ENCODE peak calls at places on chromosome 3, in four cellular contexts. B, A, V and E are unnamed samples.

GRCh38 chr3:111585214-111585613 is 9.9 kb downstream of the ZBED2 start:
- DNase-seq in A (no peak), B (no peak), V (no peak), E (no peak)

GRCh38 chr3:130839815-130840214 is 54.1 kb upstream of the ATP2C1 start:
- DNase-seq in B (no peak), A (no peak), V (no peak), E (no peak)

GRCh38 chr3:185549111-185549510 is 3.3 kb downstream of the LIPH start:
- DNase-seq in V (no peak), B (no peak), A (peak), E (no peak)

GRCh38 chr3:15287565-15288330 is 44.6 kb downstream of the SH3BP5 start:
- DNase-seq in B (no peak), A (peak), V (peak), E (no peak)

GRCh38 chr3:171428321-171428787 is 31.9 kb downstream of the TNIK start:
- DNase-seq in V (no peak), A (no peak), B (no peak), E (no peak)

GRCh38 chr3:46971151-46971550 is 5.4 kb downstream of the CCDC12 start:
- DNase-seq in B (no peak), V (no peak), A (no peak), E (no peak)

GRCh38 chr3:137047240-137047639 is 89.5 kb downstream of the IL20RB start:
- DNase-seq in B (no peak), A (no peak), V (no peak), E (no peak)

GRCh38 chr3:120506828-120507774 is 56.3 kb upstream of the FSTL1 start:
- DNase-seq in V (peak), A (peak), B (no peak), E (peak)

GRCh38 chr3:35042210-35042960 is 596.9 kb upstream of the ARPP21 start:
- DNase-seq in B (no peak), A (no peak), V (peak), E (no peak)

GRCh38 chr3:53109822-53110771 is 20.1 kb downstream of the RFT1 start:
- DNase-seq in V (peak), A (peak), B (peak), E (peak)

GRCh38 chr3:126103121-126104027 is 19.4 kb upstream of the SLC41A3 start:
- DNase-seq in B (no peak), A (no peak), V (no peak), E (no peak)

GRCh38 chr3:191300422-191300821 is 28.8 kb upstream of the CCDC50 start:
- DNase-seq in B (no peak), A (no peak), V (no peak), E (no peak)

GRCh38 chr3:99023590-99024192 is 122.2 kb upstream of the DCBLD2 start:
- DNase-seq in A (no peak), V (no peak), B (no peak), E (no peak)

GRCh38 chr3:111691293-111691909 is 96.3 kb upstream of the ZBED2 start:
- DNase-seq in V (no peak), B (no peak), A (no peak), E (no peak)

GRCh38 chr3:18837137-18837536 is 311.2 kb upstream of the KCNH8 start:
- DNase-seq in V (no peak), A (no peak), B (no peak), E (no peak)

GRCh38 chr3:79187441-79187840 is 580.4 kb downstream of the ROBO1 start:
- DNase-seq in B (no peak), V (no peak), A (no peak), E (no peak)

GRCh38 chr3:15982667-15983145 is 184.9 kb upstream of the ANKRD28 start:
- DNase-seq in V (no peak), B (no peak), A (no peak), E (no peak)

GRCh38 chr3:156816091-156816793 is 9.9 kb upstream of the LEKR1 start:
- DNase-seq in A (peak), B (peak), V (peak), E (peak)

GRCh38 chr3:151168269-151169094 is 34.5 kb downstream of the GPR171 start:
- DNase-seq in V (peak), A (peak), B (peak), E (peak)

GRCh38 chr3:64291956-64292355 is 66.7 kb upstream of the PRICKLE2 start:
- DNase-seq in V (no peak), A (peak), B (no peak), E (no peak)

GRCh38 chr3:159187706-159188105 is 385.9 kb downstream of the MFSD1 start:
- DNase-seq in V (no peak), B (no peak), A (no peak), E (no peak)

GRCh38 chr3:88180398-88180999 is 30.7 kb downstream of the C3orf38 start:
- DNase-seq in A (no peak), V (no peak), B (no peak), E (no peak)

GRCh38 chr3:123739754-123740153 is 144.4 kb downstream of the MYLK start:
- DNase-seq in B (no peak), A (no peak), V (peak), E (no peak)

GRCh38 chr3:194189243-194189791 is 53.4 kb downstream of the HES1 start:
- DNase-seq in V (no peak), A (no peak), B (no peak), E (peak)

GRCh38 chr3:47370887-47371697 is 9.7 kb upstream of the PTPN23 start:
- DNase-seq in V (peak), A (no peak), B (peak), E (no peak)

GRCh38 chr3:196431193-196432136 is 762 bp downstream of the UBXN7 start:
- DNase-seq in B (no peak), A (peak), V (peak), E (peak)

GRCh38 chr3:27596920-27597319 is 112.7 kb upstream of the SLC4A7 start:
- DNase-seq in B (no peak), A (no peak), V (no peak), E (no peak)

GRCh38 chr3:149542375-149543312 is 68.1 kb downstream of the TM4SF4 start:
- DNase-seq in V (no peak), B (no peak), A (no peak), E (no peak)

GRCh38 chr3:158768881-158769518 is 32.9 kb upstream of the MFSD1 start:
- DNase-seq in V (peak), B (no peak), A (peak), E (no peak)

GRCh38 chr3:53949541-53949940 is 57.9 kb upstream of the SELENOK start:
- DNase-seq in B (no peak), V (no peak), A (no peak), E (peak)

GRCh38 chr3:50204804-50205718 is at the start of gene SLC38A3:
- DNase-seq in A (no peak), V (no peak), B (no peak), E (peak)

GRCh38 chr3:164390046-164390445 is 688.2 kb downstream of the SI start:
- DNase-seq in A (no peak), B (no peak), V (no peak), E (no peak)
- TF ChIP-seq CTCF in A (no peak), B (no peak), V (peak), E (peak)

GRCh38 chr3:39447637-39448483 is 19.6 kb upstream of the MOBP start:
- DNase-seq in A (peak), V (peak), B (peak), E (peak)

GRCh38 chr3:39440316-39440715 is 27.2 kb upstream of the MOBP start:
- DNase-seq in V (no peak), A (no peak), B (no peak), E (no peak)

GRCh38 chr3:39446444-39446843 is 21.0 kb upstream of the MOBP start:
- DNase-seq in B (no peak), V (no peak), A (no peak), E (no peak)

GRCh38 chr3:39445927-39446326 is 21.6 kb upstream of the MOBP start:
- DNase-seq in A (no peak), V (no peak), B (no peak), E (no peak)

DNA sequence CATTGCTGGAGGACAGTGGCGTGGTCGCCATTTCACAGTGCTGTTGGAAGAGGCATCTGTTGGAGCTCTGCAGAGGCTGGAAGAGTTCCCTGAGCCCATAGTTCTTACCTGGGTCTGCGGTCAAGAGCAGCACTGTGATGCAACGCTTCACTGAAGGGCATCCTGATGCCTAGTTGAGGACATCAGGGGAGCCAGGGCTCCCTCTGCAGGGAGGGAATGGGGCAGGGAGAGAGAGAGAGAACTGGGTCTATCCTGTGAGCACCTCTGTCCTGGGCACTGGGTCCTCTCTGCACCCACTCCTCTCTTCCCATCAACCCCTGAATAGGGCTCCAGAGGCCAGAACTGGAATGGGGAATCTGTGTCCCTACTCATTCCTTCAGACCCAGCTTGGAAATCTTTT is 23.9 kb upstream of the MOBP start:
- DNase-seq in B (no peak), V (no peak), A (no peak), E (no peak)
- TF ChIP-seq CTCF in B (no peak), V (no peak), A (no peak), E (no peak)

GRCh38 chr3:72187131-72187530 is 402.2 kb upstream of the PROK2 start:
- DNase-seq in B (no peak), V (no peak), A (no peak), E (no peak)
- TF ChIP-seq CTCF in B (no peak), V (no peak), A (no peak), E (no peak)

DNA sequence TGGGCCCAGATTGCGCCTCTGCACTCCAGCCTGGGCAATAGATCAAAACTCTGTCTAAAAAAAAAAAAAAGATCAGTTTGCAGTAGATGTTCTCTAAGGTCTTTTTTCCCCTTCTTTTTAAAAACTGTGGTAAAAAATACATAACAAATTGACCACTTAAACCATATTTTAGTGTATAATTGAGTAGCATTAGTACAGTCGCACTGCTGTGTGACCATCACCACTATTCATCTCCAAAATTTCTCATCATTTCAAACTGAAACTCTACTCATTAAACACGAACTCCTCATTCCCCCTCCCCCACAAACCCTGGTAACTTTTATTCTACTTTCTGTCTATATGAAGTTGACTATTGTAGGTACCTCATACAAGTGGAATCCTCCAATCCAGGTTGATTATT is 160.3 kb downstream of the PEX5L start:
- DNase-seq in B (no peak), A (no peak), V (no peak), E (no peak)
- TF ChIP-seq CTCF in B (no peak), A (no peak), V (no peak), E (no peak)

GRCh38 chr3:115658337-115659181 is 35.2 kb downstream of the GAP43 start:
- DNase-seq in V (peak), A (peak), B (peak), E (peak)
- TF ChIP-seq CTCF in V (no peak), A (peak), B (no peak), E (no peak)

GRCh38 chr3:175338775-175339535 is 479.8 kb downstream of the NAALADL2 start:
- DNase-seq in B (no peak), A (no peak), V (peak), E (no peak)

GRCh38 chr3:175337631-175338030 is 478.5 kb downstream of the NAALADL2 start:
- DNase-seq in V (no peak), A (no peak), B (no peak), E (no peak)

GRCh38 chr3:175336406-175337133 is 477.4 kb downstream of the NAALADL2 start:
- DNase-seq in V (no peak), B (no peak), A (no peak), E (no peak)

GRCh38 chr3:175340338-175341015 is 481.3 kb downstream of the NAALADL2 start:
- DNase-seq in A (no peak), B (no peak), V (no peak), E (no peak)

GRCh38 chr3:175335229-175335628 is 476.1 kb downstream of the NAALADL2 start:
- DNase-seq in V (no peak), B (no peak), A (no peak), E (no peak)
- TF ChIP-seq CTCF in V (no peak), B (no peak), A (no peak), E (no peak)

GRCh38 chr3:142151828-142152227 is 2.5 kb upstream of the TFDP2 start:
- DNase-seq in A (no peak), V (no peak), B (no peak), E (no peak)

GRCh38 chr3:142152349-142152748 is 3.0 kb upstream of the TFDP2 start:
- DNase-seq in B (no peak), A (no peak), V (no peak), E (peak)

GRCh38 chr3:142151240-142151639 is 1.9 kb upstream of the TFDP2 start:
- DNase-seq in A (no peak), B (no peak), V (no peak), E (no peak)

GRCh38 chr3:142150271-142150670 is 927 bp upstream of the TFDP2 start:
- DNase-seq in V (no peak), B (no peak), A (no peak), E (no peak)

GRCh38 chr3:142148871-142149860 is at the start of gene TFDP2:
- DNase-seq in V (peak), A (peak), B (peak), E (peak)
- TF ChIP-seq CTCF in V (no peak), A (no peak), B (no peak), E (no peak)

GRCh38 chr3:180855364-180855763 is 57.1 kb upstream of the FXR1 start:
- DNase-seq in B (no peak), V (no peak), A (no peak), E (no peak)
- TF ChIP-seq CTCF in B (no peak), V (no peak), A (no peak), E (peak)

DNA sequence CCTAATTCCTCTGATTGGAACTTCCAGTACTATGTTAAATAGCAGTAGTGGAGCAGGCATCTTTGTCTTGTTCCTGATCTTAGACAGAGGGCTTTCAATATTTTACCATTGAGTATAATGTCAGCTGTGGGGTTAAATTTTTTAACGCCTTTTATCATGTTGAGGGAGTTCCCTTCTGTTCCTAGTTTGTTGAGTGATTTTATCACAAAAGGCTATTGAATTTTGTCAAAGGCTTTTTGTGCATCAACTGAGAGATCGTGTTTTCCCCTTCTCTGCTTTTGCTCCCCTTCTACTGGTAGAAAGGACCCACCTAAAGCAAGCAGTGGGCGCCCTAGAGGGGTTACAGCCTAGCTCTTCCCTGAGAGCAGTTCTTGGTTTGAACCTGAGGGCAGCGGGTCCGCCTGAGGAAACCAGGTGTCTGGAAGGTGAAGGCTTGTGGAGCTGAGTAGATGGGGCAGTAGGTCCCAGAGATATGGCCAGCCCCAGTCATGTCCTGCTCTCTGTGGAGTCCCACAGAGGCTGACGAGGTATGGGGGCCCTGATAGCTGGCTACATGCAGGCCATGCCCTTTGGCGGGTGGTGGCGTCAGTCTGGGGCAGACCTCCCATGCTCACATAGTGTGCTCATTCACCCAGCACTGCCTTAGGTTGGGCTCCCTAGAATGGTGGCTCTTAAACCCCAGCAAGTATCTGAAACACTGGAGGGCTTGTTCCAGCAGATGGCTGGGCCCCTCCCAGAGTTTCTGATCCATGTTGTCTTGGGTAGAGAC is 11.3 kb downstream of the HDAC11 start:
- DNase-seq in A (no peak), B (no peak), V (no peak), E (no peak)
- TF ChIP-seq CTCF in A (no peak), B (no peak), V (no peak), E (no peak)

DNA sequence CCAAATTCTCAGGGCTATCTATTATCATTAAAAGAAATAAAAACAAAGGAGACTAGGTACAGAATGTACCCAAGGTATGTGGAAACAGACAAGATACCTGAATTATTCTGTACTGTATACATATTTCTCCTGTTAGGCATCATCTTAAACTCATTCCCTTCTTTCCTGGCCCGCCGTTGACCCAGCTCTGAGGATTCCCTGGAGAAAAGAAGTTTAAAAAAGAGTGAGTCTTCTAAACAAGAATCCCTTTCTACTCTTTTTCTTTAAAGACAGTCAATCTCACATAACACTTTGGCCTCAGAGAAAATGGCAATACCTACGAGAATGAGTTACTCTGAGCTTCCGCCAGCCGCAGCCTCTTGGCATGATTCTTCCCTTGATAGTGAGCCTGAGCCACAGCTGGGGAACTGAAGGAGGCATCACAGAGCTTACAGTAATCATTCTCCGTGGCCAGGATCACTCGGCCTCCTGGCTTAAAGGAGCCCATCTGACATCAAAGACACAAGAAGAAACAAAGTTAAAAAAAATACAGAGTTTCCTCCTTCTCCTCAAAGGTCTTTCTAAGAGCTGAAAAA is 44.2 kb downstream of the ZMAT3 start:
- DNase-seq in B (no peak), V (no peak), A (peak), E (no peak)
- TF ChIP-seq CTCF in B (no peak), V (no peak), A (no peak), E (no peak)